ENCODE peak calls at places on chromosomes 4 and X, in eight cellular contexts. S is hypothalamus; Y is cerebellar cortex; P is activated T-cell treated with anti-CD3 and anti-CD28 coated beads, Interleukin-2, amount 50 U/mL, for 1 hour; N is fibroblast of lung; O is ecto neural progenitor cell; F is Caco-2; Q is stimulated activated naive B cell treated with anti-CD40 and anti-IgM and Interleukin-4, amounts not matched to agents 10 μg/mL and 1 μg/mL and 100 μg/mL, for 72 hours. E is an unnamed sample.

GRCh38 chr4:155759372-155760252 is 791 bp downstream of the GUCY1B1 start:
- DNase-seq in S (peak), Y (peak), P (peak), N (peak), O (peak), F (no peak), Q (peak), E (peak)

GRCh38 chrX:3712080-3712869 is 1.2 kb downstream of the PRKX start:
- DNase-seq in S (peak), Y (no peak), P (peak), N (peak), O (peak), F (no peak), Q (no peak), E (no peak)

GRCh38 chr4:78032446-78032845 is 24.7 kb upstream of the FRAS1 start:
- DNase-seq in S (no peak), Y (peak), P (no peak), N (no peak), O (no peak), F (no peak), Q (no peak), E (no peak)

GRCh38 chrX:119618439-119618838 is 12.2 kb upstream of the NKRF start:
- DNase-seq in S (no peak), Y (no peak), P (no peak), N (no peak), O (no peak), F (no peak), Q (peak), E (peak)

GRCh38 chrX:23901065-23901464 is 6.7 kb downstream of the APOO start:
- DNase-seq in S (no peak), Y (peak), P (no peak), N (peak), O (no peak), F (peak), Q (no peak), E (no peak)

GRCh38 chr4:85919488-85919887 is 440.4 kb downstream of the MAPK10 start:
- DNase-seq in S (no peak), Y (no peak), P (no peak), N (no peak), O (no peak), F (no peak), Q (no peak), E (no peak)

GRCh38 chr4:74545488-74545887 is 100.6 kb downstream of the AREG start:
- DNase-seq in S (no peak), Y (no peak), P (no peak), N (no peak), O (no peak), F (no peak), Q (no peak), E (no peak)

GRCh38 chrX:72498782-72499181 is 73.9 kb downstream of the HDAC8 start:
- DNase-seq in S (no peak), Y (no peak), P (no peak), N (no peak), O (no peak), F (no peak), Q (no peak), E (no peak)

GRCh38 chrX:9278475-9279270 is 186.2 kb upstream of the TBL1X start:
- DNase-seq in S (no peak), Y (no peak), P (no peak), N (no peak), O (no peak), F (no peak), Q (no peak), E (no peak)

GRCh38 chr4:152679414-152680281 is at the start of gene TMEM154:
- DNase-seq in S (peak), Y (no peak), P (peak), N (peak), O (peak), F (peak), Q (peak), E (peak)